ENCODE peak calls at places on chromosomes 1 and 21, in six cellular contexts. T is PC-3, H is GM23338, I is hepatocyte, E is GM23248, S is MM.1S. Y is an unnamed sample.

GRCh38 chr1:229229137-229229720 is 41.7 kb upstream of the RAB4A start:
- DNase-seq in S (no peak), E (peak), I (peak), H (peak), T (peak), Y (peak)

GRCh38 chr1:171676823-171677222 is 24.3 kb upstream of the MYOC start:
- DNase-seq in T (no peak), H (no peak), S (no peak), E (no peak), I (no peak), Y (no peak)

GRCh38 chr1:161330346-161330745 is 16.2 kb downstream of the SDHC start:
- DNase-seq in E (peak), S (no peak), I (no peak), T (peak), H (no peak), Y (no peak)

GRCh38 chr1:185438936-185439335 is 121.9 kb upstream of the IVNS1ABP start:
- DNase-seq in T (peak), E (peak), I (no peak), H (no peak), S (no peak), Y (no peak)

GRCh38 chr1:43293171-43293570 is 7.6 kb upstream of the TIE1 start:
- DNase-seq in H (no peak), T (no peak), S (no peak), E (peak), I (no peak), Y (no peak)

GRCh38 chr21:35833991-35834390 is 226.3 kb downstream of the SETD4 start:
- DNase-seq in I (no peak), H (no peak), S (no peak), E (no peak), T (no peak), Y (no peak)

GRCh38 chr1:184260382-184260781 is 126.4 kb upstream of the C1orf21 start:
- DNase-seq in I (no peak), T (peak), S (no peak), E (peak), H (no peak), Y (no peak)

GRCh38 chr1:115969509-115969908 is 6.8 kb upstream of the SLC22A15 start:
- DNase-seq in I (no peak), H (peak), E (no peak), S (no peak), T (no peak), Y (peak)

GRCh38 chr1:77655431-77655974 is 27.0 kb downstream of the ZZZ3 start:
- DNase-seq in I (peak), T (no peak), H (no peak), E (no peak), S (no peak), Y (no peak)

GRCh38 chr1:213123532-213123931 is 72.5 kb downstream of the RPS6KC1 start:
- DNase-seq in T (peak), S (no peak), E (peak), H (no peak), I (peak), Y (no peak)

GRCh38 chr1:17631410-17631809 is 91.9 kb downstream of the ARHGEF10L start:
- DNase-seq in I (no peak), H (no peak), E (no peak), T (no peak), S (no peak), Y (no peak)

GRCh38 chr1:77796695-77797405 is 17.4 kb downstream of the MIGA1 start:
- DNase-seq in H (no peak), T (no peak), S (no peak), E (no peak), I (no peak), Y (peak)

GRCh38 chr1:92754000-92754787 is 30.7 kb downstream of the EVI5 start:
- DNase-seq in E (peak), T (peak), S (no peak), I (no peak), H (no peak), Y (no peak)

GRCh38 chr1:206955476-206956312 is 9.4 kb upstream of the PIGR start:
- DNase-seq in H (no peak), I (peak), E (peak), T (no peak), S (no peak), Y (no peak)

GRCh38 chr1:31308036-31308435 is 11.2 kb downstream of the ZCCHC17 start:
- DNase-seq in E (no peak), H (no peak), T (no peak), I (no peak), S (no peak), Y (no peak)

GRCh38 chr1:109498161-109498801 is 4.4 kb downstream of the CYB561D1 start:
- DNase-seq in H (peak), I (peak), E (peak), T (peak), S (no peak), Y (peak)

GRCh38 chr1:150362721-150363425 is 1.1 kb upstream of the RPRD2 start:
- DNase-seq in E (peak), I (no peak), T (no peak), H (peak), S (no peak), Y (no peak)

GRCh38 chr1:174794861-174795260 is 204.9 kb upstream of the CACYBP start:
- DNase-seq in I (no peak), S (no peak), H (no peak), T (no peak), E (no peak), Y (no peak)

GRCh38 chr1:66752000-66752592 is at the start of gene DYNLT5:
- DNase-seq in E (peak), H (peak), T (no peak), S (no peak), I (peak), Y (peak)

GRCh38 chr1:110087812-110088738 is 17.6 kb upstream of the ALX3 start:
- DNase-seq in E (peak), H (peak), I (peak), T (peak), S (peak), Y (peak)

GRCh38 chr1:2998503-2999100 is 22.7 kb upstream of the ACTRT2 start:
- DNase-seq in I (no peak), E (no peak), T (no peak), H (no peak), S (no peak), Y (no peak)

GRCh38 chr1:111062081-111062480 is 77.8 kb downstream of the DRAM2 start:
- DNase-seq in I (no peak), H (no peak), E (no peak), S (no peak), T (no peak), Y (no peak)

GRCh38 chr1:157154291-157154690 is 16.1 kb upstream of the ETV3 start:
- DNase-seq in H (no peak), S (no peak), E (no peak), T (no peak), I (peak), Y (no peak)

GRCh38 chr1:180262628-180263488 is 32.8 kb downstream of the LHX4 start:
- DNase-seq in I (no peak), H (no peak), E (no peak), T (no peak), S (no peak), Y (no peak)

GRCh38 chr1:32125313-32125712 is 17.5 kb downstream of the KPNA6 start:
- DNase-seq in T (no peak), E (no peak), H (no peak), I (no peak), S (no peak), Y (no peak)

GRCh38 chr1:204880906-204881305 is 10.2 kb downstream of the NFASC start:
- DNase-seq in E (no peak), T (no peak), I (no peak), S (no peak), H (no peak), Y (no peak)

GRCh38 chr1:15919316-15919715 is 56.6 kb downstream of the ZBTB17 start:
- DNase-seq in E (peak), S (no peak), H (no peak), T (peak), I (no peak), Y (no peak)

GRCh38 chr1:233105225-233105624 is 154.8 kb downstream of the NTPCR start:
- DNase-seq in H (no peak), E (peak), S (no peak), T (no peak), I (no peak), Y (no peak)

GRCh38 chr1:43512681-43513080 is 18.0 kb upstream of the PTPRF start:
- DNase-seq in E (no peak), I (no peak), S (no peak), T (no peak), H (no peak), Y (no peak)

GRCh38 chr1:68188644-68189340 is 43.5 kb downstream of the WLS start:
- DNase-seq in S (no peak), T (no peak), H (no peak), E (no peak), I (no peak), Y (no peak)

GRCh38 chr1:230661976-230662375 is 19.7 kb downstream of the COG2 start:
- DNase-seq in T (no peak), H (no peak), E (no peak), I (no peak), S (no peak), Y (no peak)

GRCh38 chr21:42526379-42526727 is 12.7 kb downstream of the SLC37A1 start:
- DNase-seq in E (no peak), T (no peak), I (peak), H (no peak), S (no peak), Y (no peak)

GRCh38 chr21:42523941-42524340 is 10.3 kb downstream of the SLC37A1 start:
- DNase-seq in T (peak), I (peak), E (no peak), S (no peak), H (no peak), Y (no peak)

GRCh38 chr21:42524341-42525227 is 10.9 kb downstream of the SLC37A1 start:
- DNase-seq in H (peak), T (peak), E (peak), S (peak), I (peak), Y (peak)

GRCh38 chr21:42525676-42526378 is 12.2 kb downstream of the SLC37A1 start:
- DNase-seq in S (no peak), I (no peak), T (no peak), H (no peak), E (no peak), Y (no peak)

DNA sequence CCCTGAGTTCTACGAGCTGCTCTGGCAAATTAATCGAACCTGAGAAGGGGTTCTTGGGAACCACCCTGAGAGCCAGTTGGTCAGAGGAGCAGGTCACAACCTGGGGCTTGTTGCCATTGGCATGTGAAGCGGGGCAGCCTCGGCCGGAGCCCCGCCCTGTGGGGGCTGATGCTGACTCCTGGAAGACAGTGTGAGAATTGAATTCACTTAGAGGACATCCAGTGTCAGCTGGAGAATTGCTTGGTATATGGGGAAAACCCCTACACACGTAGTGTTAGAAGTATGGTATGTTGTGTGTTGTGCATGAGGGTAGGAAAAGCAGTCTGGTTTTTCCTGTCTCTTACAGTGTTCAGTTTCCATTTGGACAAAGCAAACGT is 11.6 kb downstream of the SLC37A1 start:
- DNase-seq in E (peak), I (peak), T (no peak), H (peak), S (peak), Y (peak)
- H3K4me3 ChIP-seq in E (no peak), I (no peak), T (no peak), H (peak), S (peak), Y (peak)

DNA sequence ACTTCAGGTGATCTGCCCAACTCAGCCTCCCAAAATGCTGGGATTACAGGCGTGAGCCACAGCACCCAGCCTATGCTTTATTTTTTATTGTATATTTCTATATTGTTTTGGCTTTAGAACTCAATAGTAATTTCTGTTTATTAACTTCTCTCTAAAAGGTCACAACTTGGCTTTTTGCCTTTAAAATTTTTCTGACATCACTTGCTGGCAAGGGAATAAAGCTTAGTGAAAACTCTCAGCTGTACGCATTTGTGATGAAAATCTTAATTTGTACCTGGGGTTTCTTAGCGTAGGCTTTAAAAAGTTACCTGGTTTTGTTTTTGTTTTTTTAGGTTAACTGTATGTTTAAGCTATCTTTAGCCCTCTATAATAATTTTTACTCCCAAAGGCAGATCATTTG is 36.2 kb downstream of the B3GALNT2 start:
- DNase-seq in S (no peak), H (no peak), T (no peak), E (no peak), I (no peak), Y (no peak)
- TF ChIP-seq EZH2phosphoT487 in S (no peak), H (no peak), T (no peak), E (no peak), I (no peak), Y (no peak)

DNA sequence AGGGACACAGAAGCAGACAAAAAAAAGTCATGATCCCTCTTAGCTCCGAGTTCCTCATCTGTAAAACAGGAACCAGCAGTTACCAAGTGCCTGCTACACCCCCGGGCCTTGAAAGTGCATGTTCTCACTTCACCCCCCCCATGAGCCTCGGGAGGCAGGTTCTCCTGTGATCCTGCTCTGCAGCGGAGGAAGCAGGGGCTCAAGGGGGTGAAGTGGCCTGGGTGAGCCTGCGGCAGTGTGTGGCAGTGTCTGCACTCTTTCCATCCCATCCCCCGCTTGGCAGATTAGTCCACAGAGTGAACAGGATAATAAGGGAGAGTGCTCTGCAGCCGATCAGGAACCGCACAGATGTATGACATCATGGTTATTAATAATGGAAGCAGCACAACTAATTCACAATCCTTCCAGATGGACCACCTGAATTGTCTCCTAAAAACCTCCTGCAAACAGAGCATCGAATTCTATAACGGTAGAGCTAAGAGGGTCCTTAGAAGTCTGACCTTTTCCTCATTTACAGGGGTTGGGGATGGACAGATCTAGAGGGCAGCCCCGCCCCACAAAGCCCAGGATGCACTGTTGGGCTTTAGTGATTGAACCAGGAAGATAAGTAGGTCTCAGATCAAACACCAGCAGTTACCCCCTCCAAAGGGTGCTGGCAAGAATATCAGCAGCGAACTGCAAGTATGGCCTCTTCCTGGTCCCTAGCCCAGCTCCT is 174.1 kb upstream of the EDN2 start:
- DNase-seq in H (no peak), T (no peak), I (no peak), E (no peak), S (no peak), Y (peak)
- H3K4me3 ChIP-seq in H (no peak), T (no peak), I (no peak), E (no peak), S (no peak), Y (no peak)

GRCh38 chr1:155130272-155131006 is 2.8 kb downstream of the EFNA1 start:
- DNase-seq in I (peak), H (peak), T (no peak), S (no peak), E (no peak), Y (no peak)

GRCh38 chr1:155128469-155128754 is 736 bp downstream of the EFNA1 start:
- DNase-seq in E (no peak), T (no peak), H (no peak), I (no peak), S (no peak), Y (no peak)

GRCh38 chr1:155127672-155128468 is at the start of gene EFNA1:
- DNase-seq in H (peak), I (peak), S (peak), E (peak), T (peak), Y (peak)

GRCh38 chr1:155127105-155127671 is 488 bp upstream of the EFNA1 start:
- DNase-seq in T (peak), H (peak), E (peak), I (peak), S (no peak), Y (peak)

DNA sequence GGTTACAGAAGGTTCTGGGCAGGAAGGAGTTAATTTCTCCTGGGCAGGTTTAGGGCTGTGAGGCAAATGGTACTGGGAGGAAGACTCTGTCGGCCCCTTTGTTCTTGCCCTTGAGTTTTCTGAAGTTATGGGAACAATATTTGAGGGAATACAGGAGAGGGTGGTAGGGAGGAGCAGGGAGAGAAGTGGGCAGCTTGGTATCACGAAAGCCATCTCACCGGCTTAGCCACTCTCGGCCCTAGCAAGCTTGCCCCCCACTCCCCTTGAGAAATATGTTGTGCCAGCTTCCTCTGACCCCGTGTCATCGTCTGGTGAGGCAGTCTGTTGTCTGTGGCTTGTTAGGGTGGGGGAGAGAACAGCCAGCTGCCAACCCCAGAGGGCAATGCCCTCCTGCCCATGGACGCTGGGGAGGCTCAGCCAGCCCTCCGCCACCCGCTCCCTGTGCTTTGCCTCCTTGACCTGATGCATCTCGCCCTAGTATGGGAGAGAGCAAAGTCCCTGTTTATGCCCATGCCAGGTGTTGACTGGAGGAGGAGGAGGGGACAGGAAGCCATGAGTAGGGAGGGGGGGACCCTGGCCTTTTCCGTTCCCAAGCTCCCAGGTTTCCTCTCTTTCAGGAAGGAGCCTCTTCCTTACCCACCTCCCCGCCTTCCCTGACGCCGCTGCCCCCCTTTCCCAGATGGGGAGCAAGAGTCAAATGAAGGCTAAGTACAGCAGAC is 1.2 kb downstream of the EFNA1 start:
- DNase-seq in H (peak), I (peak), E (no peak), T (peak), S (no peak), Y (no peak)
- TF ChIP-seq EZH2phosphoT487 in H (no peak), I (no peak), E (no peak), T (no peak), S (no peak), Y (no peak)

Y was measured in neural progenitor cell.